ENCODE peak calls at places on chromosomes 11 and 22, in seven cellular contexts. K, M, Z, H, U, L and E are unnamed samples.

GRCh38 chr11:31798057-31799035 is 12.8 kb downstream of the PAX6 start:
- DNase-seq in K (peak), M (no peak), Z (no peak), H (no peak), U (no peak), L (no peak), E (no peak)

GRCh38 chr22:29269731-29270474 is 1.8 kb downstream of the EWSR1 start:
- DNase-seq in K (no peak), M (no peak), Z (no peak), H (no peak), U (no peak), L (peak), E (peak)

GRCh38 chr22:19178065-19178658 is 374 bp downstream of the SLC25A1 start:
- DNase-seq in K (peak), M (peak), Z (no peak), H (no peak), U (peak), L (peak), E (peak)

GRCh38 chr11:117766576-117766975 is 30.4 kb downstream of the DSCAML1 start:
- DNase-seq in K (no peak), M (no peak), Z (no peak), H (no peak), U (no peak), L (no peak), E (no peak)

GRCh38 chr11:8574798-8575197 is 19.2 kb downstream of the STK33 start:
- DNase-seq in K (no peak), M (no peak), Z (no peak), H (no peak), U (no peak), L (no peak), E (no peak)

GRCh38 chr11:134532921-134533421 is 120.9 kb upstream of the B3GAT1 start:
- DNase-seq in K (peak), M (no peak), Z (no peak), H (no peak), U (no peak), L (no peak), E (no peak)

GRCh38 chr11:23995891-23996290 is 501.0 kb upstream of the LUZP2 start:
- DNase-seq in K (no peak), M (no peak), Z (peak), H (no peak), U (no peak), L (no peak), E (peak)

GRCh38 chr22:26588749-26589366 is 1.1 kb downstream of the TPST2 start:
- DNase-seq in K (no peak), M (no peak), Z (no peak), H (no peak), U (no peak), L (no peak), E (no peak)

GRCh38 chr11:86802601-86803051 is 2.3 kb downstream of the PRSS23 start:
- DNase-seq in K (no peak), M (no peak), Z (no peak), H (peak), U (peak), L (no peak), E (peak)

GRCh38 chr11:75249704-75250103 is 9.1 kb downstream of the TPBGL start:
- DNase-seq in K (no peak), M (no peak), Z (no peak), H (no peak), U (no peak), L (no peak), E (no peak)

GRCh38 chr11:69292221-69292648 is 1.7 kb upstream of the MYEOV start:
- DNase-seq in K (peak), M (no peak), Z (no peak), H (no peak), U (no peak), L (no peak), E (no peak)

GRCh38 chr22:35528967-35529366 is 11.7 kb upstream of the RASD2 start:
- DNase-seq in K (no peak), M (no peak), Z (no peak), H (no peak), U (no peak), L (no peak), E (no peak)

GRCh38 chr11:6400431-6401345 is 10.4 kb downstream of the SMPD1 start:
- DNase-seq in K (no peak), M (no peak), Z (no peak), H (no peak), U (no peak), L (no peak), E (no peak)

GRCh38 chr22:40193429-40194421 is 16.0 kb downstream of the TNRC6B start:
- DNase-seq in K (no peak), M (no peak), Z (no peak), H (no peak), U (no peak), L (no peak), E (peak)

GRCh38 chr11:114251797-114252327 is 44.3 kb upstream of the NNMT start:
- DNase-seq in K (peak), M (no peak), Z (no peak), H (no peak), U (no peak), L (no peak), E (no peak)

GRCh38 chr11:64001552-64002427 is 15.6 kb downstream of the OTUB1 start:
- DNase-seq in K (peak), M (no peak), Z (no peak), H (no peak), U (no peak), L (no peak), E (no peak)

GRCh38 chr11:9384535-9385287 is at the start of gene IPO7:
- DNase-seq in K (peak), M (peak), Z (peak), H (peak), U (peak), L (peak), E (peak)

GRCh38 chr11:4991066-4991465 is 3.6 kb upstream of the OR51L1 start:
- DNase-seq in K (no peak), M (no peak), Z (no peak), H (no peak), U (no peak), L (no peak), E (peak)

GRCh38 chr22:26529345-26529744 is 17.1 kb upstream of the TFIP11 start:
- DNase-seq in K (peak), M (no peak), Z (no peak), H (no peak), U (no peak), L (no peak), E (no peak)

GRCh38 chr11:60502221-60502775 is 9.7 kb downstream of the MS4A12 start:
- DNase-seq in K (no peak), M (no peak), Z (no peak), H (no peak), U (no peak), L (peak), E (no peak)

GRCh38 chr22:33923033-33923432 is 2.8 kb upstream of the LARGE1 start:
- DNase-seq in K (no peak), M (no peak), Z (no peak), H (no peak), U (no peak), L (no peak), E (no peak)

GRCh38 chr11:133930767-133931448 is 25.9 kb downstream of the IGSF9B start:
- DNase-seq in K (no peak), M (no peak), Z (no peak), H (no peak), U (no peak), L (no peak), E (no peak)

GRCh38 chr11:74853223-74853622 is 95.7 kb downstream of the XRRA1 start:
- DNase-seq in K (no peak), M (no peak), Z (no peak), H (no peak), U (no peak), L (no peak), E (no peak)

GRCh38 chr11:72641900-72642814 is 32.1 kb downstream of the PDE2A start:
- DNase-seq in K (peak), M (peak), Z (no peak), H (no peak), U (peak), L (peak), E (no peak)

GRCh38 chr11:112382561-112382960 is 121.9 kb upstream of the PLET1 start:
- DNase-seq in K (no peak), M (no peak), Z (no peak), H (no peak), U (no peak), L (no peak), E (no peak)

GRCh38 chr11:32333335-32333991 is 101.9 kb downstream of the WT1 start:
- DNase-seq in K (peak), M (peak), Z (peak), H (no peak), U (no peak), L (peak), E (peak)

GRCh38 chr11:128548655-128549255 is 38.6 kb downstream of the ETS1 start:
- DNase-seq in K (peak), M (peak), Z (no peak), H (no peak), U (no peak), L (peak), E (no peak)

GRCh38 chr22:32810241-32811133 is 9.0 kb downstream of the TIMP3 start:
- DNase-seq in K (no peak), M (no peak), Z (no peak), H (no peak), U (peak), L (no peak), E (no peak)

GRCh38 chr11:134761361-134761760 is 349.3 kb upstream of the B3GAT1 start:
- DNase-seq in K (no peak), M (no peak), Z (no peak), H (no peak), U (no peak), L (peak), E (no peak)

GRCh38 chr11:20894296-20894695 is 224.9 kb downstream of the NELL1 start:
- DNase-seq in K (no peak), M (no peak), Z (no peak), H (no peak), U (no peak), L (no peak), E (no peak)

GRCh38 chr22:20566420-20567260 is 59.2 kb downstream of the MED15 start:
- DNase-seq in K (peak), M (peak), Z (no peak), H (no peak), U (peak), L (no peak), E (peak)

GRCh38 chr11:33635161-33635560 is 65.5 kb downstream of the C11orf91 start:
- DNase-seq in K (peak), M (no peak), Z (no peak), H (no peak), U (no peak), L (no peak), E (no peak)

GRCh38 chr11:116732740-116733385 is 39.9 kb downstream of the BUD13 start:
- DNase-seq in K (peak), M (peak), Z (peak), H (peak), U (peak), L (peak), E (peak)

GRCh38 chr11:88404932-88405710 is 67.6 kb upstream of the CTSC start:
- DNase-seq in K (no peak), M (no peak), Z (no peak), H (no peak), U (no peak), L (no peak), E (no peak)

GRCh38 chr11:64161037-64161436 is 4.9 kb downstream of the MACROD1 start:
- DNase-seq in K (no peak), M (no peak), Z (no peak), H (no peak), U (no peak), L (no peak), E (no peak)

GRCh38 chr11:44621140-44621681 is 55.7 kb downstream of the CD82 start:
- DNase-seq in K (peak), M (peak), Z (no peak), H (peak), U (peak), L (peak), E (peak)

DNA sequence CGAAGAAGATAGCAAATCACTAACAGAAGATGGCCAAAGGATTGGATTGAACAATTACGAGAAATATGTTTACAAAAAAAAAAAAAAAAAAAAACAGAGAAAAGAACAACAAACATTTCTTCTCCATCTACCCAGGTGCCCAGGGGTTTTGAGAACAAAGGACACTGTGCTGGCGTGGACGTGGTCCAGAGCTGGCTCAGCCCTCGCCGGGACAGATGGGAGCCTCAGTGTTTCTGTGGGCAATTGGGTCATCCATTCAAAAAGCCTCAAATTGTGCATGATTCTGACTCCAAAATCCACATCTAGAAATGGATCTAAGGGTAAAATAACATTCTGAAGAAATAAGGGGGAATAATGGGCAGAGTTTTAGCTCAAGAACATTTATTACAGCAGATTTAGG is 63.1 kb downstream of the DHCR7 start:
- DNase-seq in K (no peak), M (no peak), Z (no peak), H (no peak), U (no peak), L (no peak), E (no peak)
- H3K4me3 ChIP-seq in K (no peak), M (no peak), Z (no peak), H (no peak), U (no peak), L (no peak), E (no peak)

GRCh38 chr11:66638177-66639065 is at the start of gene RBM4:
- DNase-seq in K (peak), M (peak), Z (peak), H (peak), U (peak), L (peak), E (peak)

GRCh38 chr11:66643745-66644437 is 5.4 kb downstream of the RBM4 start:
- DNase-seq in K (no peak), M (no peak), Z (no peak), H (no peak), U (no peak), L (no peak), E (no peak)

GRCh38 chr11:66637557-66638176 is 836 bp upstream of the RBM4 start:
- DNase-seq in K (no peak), M (no peak), Z (no peak), H (no peak), U (peak), L (no peak), E (no peak)

GRCh38 chr11:66639066-66639813 is 737 bp downstream of the RBM4 start:
- DNase-seq in K (no peak), M (no peak), Z (no peak), H (no peak), U (no peak), L (no peak), E (peak)

DNA sequence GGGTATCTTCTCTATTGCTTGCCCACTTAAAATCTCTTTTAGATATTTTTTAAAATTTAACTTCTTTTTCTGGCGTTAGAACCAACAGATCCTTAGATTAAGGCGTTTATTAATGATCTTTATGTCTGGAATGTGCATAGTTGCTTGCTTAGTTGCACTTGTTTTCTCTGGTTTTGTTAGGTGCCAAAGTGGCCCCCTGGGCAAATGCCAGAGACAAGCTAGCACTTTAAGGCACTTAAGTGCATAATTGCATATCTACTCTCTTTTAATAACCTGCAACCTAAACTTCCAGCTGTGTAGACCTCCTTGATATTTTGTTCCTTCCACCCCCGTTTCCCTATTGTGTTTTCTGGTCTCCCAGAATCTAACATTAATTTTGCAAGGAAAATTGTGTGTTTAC is 3.3 kb downstream of the RBM4 start:
- DNase-seq in K (no peak), M (no peak), Z (no peak), H (no peak), U (no peak), L (no peak), E (no peak)
- H3K4me3 ChIP-seq in K (peak), M (peak), Z (peak), H (no peak), U (peak), L (no peak), E (peak)

DNA sequence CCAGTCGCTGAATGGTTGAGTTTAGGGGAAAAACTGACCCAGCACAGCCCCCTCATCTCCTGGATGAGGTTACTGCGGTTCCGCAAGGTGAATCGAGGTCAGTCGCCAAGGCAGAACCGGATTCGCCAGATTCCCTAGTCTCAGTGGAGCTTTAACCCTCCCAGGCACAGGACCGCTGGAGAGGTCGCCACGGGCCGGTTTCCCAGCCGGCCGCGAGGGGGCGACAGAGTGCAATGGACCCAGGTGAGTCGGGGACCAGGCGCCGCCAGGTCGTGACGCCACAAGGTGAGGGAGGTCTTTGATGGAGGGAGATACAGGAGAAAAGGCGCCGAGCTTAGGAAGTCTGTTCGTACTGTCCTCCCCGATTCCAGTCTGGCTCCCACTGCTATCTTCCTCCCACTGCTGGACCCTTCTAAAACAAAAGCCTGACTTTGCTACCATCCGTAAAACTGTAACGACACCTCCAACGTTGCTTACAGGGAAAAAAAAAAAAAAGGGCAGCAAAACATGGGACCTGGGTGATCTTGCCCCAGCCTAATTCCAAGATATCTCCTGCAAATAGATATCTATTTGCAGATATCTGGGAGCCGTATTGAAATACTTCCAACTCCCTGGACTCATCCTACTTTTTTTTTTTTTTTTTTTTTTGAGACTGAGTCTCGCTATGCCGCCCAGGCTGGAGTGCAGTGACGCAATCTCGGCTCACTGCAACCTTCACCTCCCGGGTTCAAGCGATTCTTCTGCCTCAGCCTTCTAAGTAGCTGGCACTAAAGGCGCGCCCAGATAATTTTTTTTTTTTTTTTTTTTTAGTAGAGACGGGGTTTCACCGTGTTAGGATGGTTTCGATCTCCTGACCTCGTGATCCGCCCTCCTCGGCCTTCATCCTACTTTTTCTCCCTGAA is 1.4 kb upstream of the GGA1 start:
- DNase-seq in K (peak), M (peak), Z (no peak), H (peak), U (peak), L (peak), E (peak)
- H3K4me3 ChIP-seq in K (peak), M (peak), Z (peak), H (peak), U (peak), L (peak), E (peak)

GRCh38 chr11:121453589-121454299 is 977 bp upstream of the SORL1-AS1 start:
- DNase-seq in K (no peak), M (no peak), Z (no peak), H (no peak), U (no peak), L (no peak), E (no peak)
- H3K4me3 ChIP-seq in K (no peak), M (peak), Z (no peak), H (no peak), U (peak), L (peak), E (no peak)

GRCh38 chr22:43826142-43827093 is 14.3 kb upstream of the EFCAB6 start:
- DNase-seq in K (peak), M (peak), Z (no peak), H (no peak), U (no peak), L (no peak), E (peak)

GRCh38 chr22:43823911-43824665 is 12.0 kb upstream of the EFCAB6 start:
- DNase-seq in K (peak), M (peak), Z (no peak), H (no peak), U (no peak), L (no peak), E (no peak)

GRCh38 chr22:43825651-43826050 is 13.5 kb upstream of the EFCAB6 start:
- DNase-seq in K (peak), M (peak), Z (no peak), H (no peak), U (no peak), L (no peak), E (no peak)

GRCh38 chr22:43823353-43823908 is 11.3 kb upstream of the EFCAB6 start:
- DNase-seq in K (no peak), M (peak), Z (no peak), H (no peak), U (no peak), L (no peak), E (no peak)

DNA sequence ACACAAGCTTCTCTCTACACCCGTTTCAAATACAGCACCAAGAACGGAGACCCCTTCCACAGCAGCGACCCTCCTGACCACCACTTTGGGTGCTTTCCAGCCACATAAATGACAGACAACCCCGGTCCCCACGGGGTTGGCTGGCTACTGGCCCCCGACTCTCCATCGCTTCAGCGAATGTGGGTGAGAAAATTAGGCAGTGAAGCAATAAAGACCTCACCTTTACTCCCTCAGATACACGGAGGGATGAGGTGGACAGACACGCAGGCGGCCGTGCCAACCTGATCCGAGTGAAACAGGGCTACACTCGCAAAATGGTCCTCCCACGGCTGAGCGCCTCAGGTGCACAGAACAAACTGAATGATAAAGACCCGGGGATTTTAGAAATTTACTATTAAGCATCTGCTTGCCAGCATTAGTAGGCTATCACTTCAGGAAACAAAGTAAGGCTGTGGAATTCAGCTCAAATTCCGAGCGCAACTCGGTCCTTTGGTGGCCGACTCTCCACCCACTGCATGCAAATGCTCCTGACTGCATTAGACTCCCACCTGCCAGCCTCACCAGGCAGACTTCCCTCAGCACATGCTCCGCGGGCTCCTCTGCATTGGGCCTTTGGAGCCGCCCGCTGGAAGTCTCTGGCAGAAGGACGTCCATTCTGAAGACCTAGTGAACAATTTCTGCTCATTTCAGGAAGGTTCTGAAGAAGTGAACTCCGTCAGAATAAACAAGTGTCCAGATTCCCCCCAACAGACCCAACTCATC is 12.8 kb upstream of the EFCAB6 start:
- DNase-seq in K (peak), M (peak), Z (no peak), H (no peak), U (no peak), L (no peak), E (no peak)
- H3K4me3 ChIP-seq in K (no peak), M (no peak), Z (no peak), H (no peak), U (no peak), L (no peak), E (no peak)

GRCh38 chr11:10806206-10806605 is 2.5 kb downstream of the EIF4G2 start:
- DNase-seq in K (no peak), M (no peak), Z (no peak), H (no peak), U (no peak), L (no peak), E (no peak)
- H3K4me3 ChIP-seq in K (peak), M (peak), Z (peak), H (no peak), U (peak), L (no peak), E (no peak)